ENCODE peak calls at places on chromosomes 12 and 14, in seven cellular contexts. One of them, this sample, is unnamed.

GRCh38 chr14:73753043-73753886 is 39.1 kb upstream of the PNMA1 start:
- DNase-seq in neural progenitor cell: no peak
- DNase-seq in hepatocyte: peak
- DNase-seq in PC-3: no peak
- DNase-seq in HCT116: no peak
- DNase-seq in MM.1S: no peak
- DNase-seq in SK-N-SH: peak
- DNase-seq in this sample: peak

GRCh38 chr14:72742682-72743195 is 151.2 kb downstream of the DPF3 start:
- DNase-seq in PC-3: no peak
- DNase-seq in hepatocyte: no peak
- DNase-seq in neural progenitor cell: no peak
- DNase-seq in MM.1S: no peak
- DNase-seq in HCT116: no peak
- DNase-seq in SK-N-SH: no peak
- DNase-seq in this sample: no peak

GRCh38 chr12:18718462-18718861 is 19.4 kb downstream of the PLCZ1 start:
- DNase-seq in PC-3: peak
- DNase-seq in HCT116: no peak
- DNase-seq in hepatocyte: no peak
- DNase-seq in MM.1S: no peak
- DNase-seq in neural progenitor cell: no peak
- DNase-seq in SK-N-SH: no peak
- DNase-seq in this sample: no peak

GRCh38 chr14:96037891-96038557 is 1.1 kb upstream of the C14orf132 start:
- DNase-seq in neural progenitor cell: no peak
- DNase-seq in SK-N-SH: peak
- DNase-seq in hepatocyte: no peak
- DNase-seq in MM.1S: no peak
- DNase-seq in PC-3: no peak
- DNase-seq in HCT116: peak
- DNase-seq in this sample: peak

GRCh38 chr12:114311966-114312365 is 94.0 kb downstream of the TBX5 start:
- DNase-seq in HCT116: no peak
- DNase-seq in PC-3: no peak
- DNase-seq in neural progenitor cell: no peak
- DNase-seq in MM.1S: no peak
- DNase-seq in SK-N-SH: no peak
- DNase-seq in hepatocyte: no peak
- DNase-seq in this sample: peak

GRCh38 chr12:128382946-128383739 is 116.2 kb downstream of the TMEM132C start:
- DNase-seq in hepatocyte: no peak
- DNase-seq in MM.1S: no peak
- DNase-seq in SK-N-SH: no peak
- DNase-seq in neural progenitor cell: peak
- DNase-seq in PC-3: no peak
- DNase-seq in HCT116: no peak
- DNase-seq in this sample: no peak

GRCh38 chr12:115260807-115261161 is 576.8 kb upstream of the TBX3 start:
- DNase-seq in HCT116: no peak
- DNase-seq in PC-3: no peak
- DNase-seq in SK-N-SH: no peak
- DNase-seq in hepatocyte: no peak
- DNase-seq in neural progenitor cell: no peak
- DNase-seq in MM.1S: no peak
- DNase-seq in this sample: peak

GRCh38 chr12:54624316-54625279 is 10.1 kb downstream of the LACRT start:
- DNase-seq in hepatocyte: no peak
- DNase-seq in neural progenitor cell: no peak
- DNase-seq in MM.1S: no peak
- DNase-seq in HCT116: no peak
- DNase-seq in PC-3: no peak
- DNase-seq in SK-N-SH: no peak
- DNase-seq in this sample: no peak

GRCh38 chr14:32201816-32202467 is at the start of gene RNU6-7:
- DNase-seq in SK-N-SH: peak
- DNase-seq in PC-3: no peak
- DNase-seq in hepatocyte: peak
- DNase-seq in MM.1S: no peak
- DNase-seq in neural progenitor cell: peak
- DNase-seq in HCT116: no peak
- DNase-seq in this sample: peak

GRCh38 chr14:21476526-21476924 is 234 bp downstream of the RAB2B start:
- DNase-seq in PC-3: peak
- DNase-seq in MM.1S: no peak
- DNase-seq in SK-N-SH: peak
- DNase-seq in HCT116: no peak
- DNase-seq in hepatocyte: peak
- DNase-seq in neural progenitor cell: peak
- DNase-seq in this sample: peak

GRCh38 chr14:99213603-99214002 is 58.4 kb downstream of the BCL11B start:
- DNase-seq in hepatocyte: no peak
- DNase-seq in MM.1S: no peak
- DNase-seq in PC-3: no peak
- DNase-seq in HCT116: no peak
- DNase-seq in SK-N-SH: no peak
- DNase-seq in neural progenitor cell: no peak
- DNase-seq in this sample: no peak

GRCh38 chr12:26128180-26128579 is 3.3 kb upstream of the BHLHE41 start:
- DNase-seq in HCT116: no peak
- DNase-seq in hepatocyte: no peak
- DNase-seq in PC-3: peak
- DNase-seq in SK-N-SH: no peak
- DNase-seq in neural progenitor cell: no peak
- DNase-seq in MM.1S: no peak
- DNase-seq in this sample: peak

GRCh38 chr12:14239935-14240872 is 125.3 kb upstream of the ATF7IP start:
- DNase-seq in PC-3: peak
- DNase-seq in neural progenitor cell: no peak
- DNase-seq in HCT116: no peak
- DNase-seq in MM.1S: peak
- DNase-seq in SK-N-SH: peak
- DNase-seq in hepatocyte: peak
- DNase-seq in this sample: no peak

GRCh38 chr14:88872976-88873375 is 48.5 kb downstream of the TTC8 start:
- DNase-seq in hepatocyte: no peak
- DNase-seq in HCT116: no peak
- DNase-seq in SK-N-SH: no peak
- DNase-seq in neural progenitor cell: no peak
- DNase-seq in MM.1S: no peak
- DNase-seq in PC-3: no peak
- DNase-seq in this sample: no peak

GRCh38 chr12:113347-113746 is 46.8 kb downstream of the IQSEC3 start:
- DNase-seq in hepatocyte: no peak
- DNase-seq in neural progenitor cell: no peak
- DNase-seq in PC-3: peak
- DNase-seq in SK-N-SH: no peak
- DNase-seq in MM.1S: no peak
- DNase-seq in HCT116: peak
- DNase-seq in this sample: no peak

GRCh38 chr12:115946867-115947695 is 330.4 kb downstream of the MED13L start:
- DNase-seq in HCT116: no peak
- DNase-seq in PC-3: peak
- DNase-seq in hepatocyte: no peak
- DNase-seq in neural progenitor cell: peak
- DNase-seq in MM.1S: no peak
- DNase-seq in SK-N-SH: peak
- DNase-seq in this sample: peak

GRCh38 chr12:132771126-132771838 is 9.7 kb upstream of the ANKLE2 start:
- DNase-seq in hepatocyte: no peak
- DNase-seq in HCT116: no peak
- DNase-seq in MM.1S: peak
- DNase-seq in SK-N-SH: no peak
- DNase-seq in PC-3: no peak
- DNase-seq in neural progenitor cell: no peak
- DNase-seq in this sample: peak

GRCh38 chr12:57846285-57846576 is 298 bp downstream of the CTDSP2 start:
- DNase-seq in neural progenitor cell: no peak
- DNase-seq in PC-3: no peak
- DNase-seq in hepatocyte: no peak
- DNase-seq in MM.1S: no peak
- DNase-seq in SK-N-SH: no peak
- DNase-seq in HCT116: no peak
- DNase-seq in this sample: no peak

GRCh38 chr12:57846577-57847319 is at the start of gene CTDSP2:
- DNase-seq in PC-3: peak
- DNase-seq in SK-N-SH: peak
- DNase-seq in hepatocyte: peak
- DNase-seq in MM.1S: peak
- DNase-seq in neural progenitor cell: peak
- DNase-seq in HCT116: peak
- DNase-seq in this sample: peak

GRCh38 chr12:57844725-57845477 is 1.6 kb downstream of the CTDSP2 start:
- DNase-seq in PC-3: peak
- DNase-seq in SK-N-SH: peak
- DNase-seq in hepatocyte: peak
- DNase-seq in neural progenitor cell: peak
- DNase-seq in MM.1S: peak
- DNase-seq in HCT116: peak
- DNase-seq in this sample: peak

GRCh38 chr12:57848208-57848607 is 1.7 kb upstream of the CTDSP2 start:
- DNase-seq in HCT116: no peak
- DNase-seq in MM.1S: no peak
- DNase-seq in PC-3: no peak
- DNase-seq in hepatocyte: no peak
- DNase-seq in SK-N-SH: no peak
- DNase-seq in neural progenitor cell: no peak
- DNase-seq in this sample: no peak

DNA sequence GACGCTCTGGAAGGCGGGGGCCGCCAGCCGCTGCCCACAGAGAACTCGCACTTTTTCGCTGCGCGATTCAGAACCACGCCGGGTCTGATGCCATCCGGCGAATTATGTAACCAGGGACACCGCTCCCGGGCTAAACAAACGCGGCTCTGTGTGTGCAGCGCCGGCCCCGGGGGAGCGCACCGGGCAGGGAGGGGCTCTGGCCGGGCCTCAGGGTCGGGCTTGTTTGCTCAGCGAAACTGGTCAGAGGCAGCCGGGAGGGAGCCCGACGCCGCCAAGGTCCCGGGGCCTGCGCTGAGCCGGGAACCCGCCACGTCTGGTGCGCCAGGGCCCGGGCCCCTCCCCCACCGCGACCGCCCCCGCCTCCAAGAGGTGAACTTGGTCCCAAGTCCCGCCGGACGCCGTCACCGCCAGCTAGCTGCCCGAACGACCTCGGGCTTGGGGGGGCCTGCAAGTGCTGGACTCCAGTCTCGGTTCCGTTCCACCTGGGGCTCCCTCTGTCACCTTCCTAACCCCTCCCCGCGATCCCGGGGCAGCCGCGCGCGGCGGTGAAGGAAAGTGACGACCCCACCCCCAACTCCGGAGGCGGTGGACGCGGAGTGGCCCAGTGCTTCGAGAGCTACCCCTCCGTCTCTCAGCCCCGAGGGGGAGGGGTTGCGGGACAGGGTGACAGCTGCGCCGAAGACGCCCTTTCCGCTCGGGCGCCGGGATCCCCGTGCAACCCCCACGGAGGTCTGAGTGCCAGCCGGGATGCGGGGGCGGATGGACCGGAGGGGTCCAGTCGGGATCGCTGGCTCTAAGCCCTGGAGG is 848 bp downstream of the CTDSP2 start:
- DNase-seq in PC-3: peak
- DNase-seq in MM.1S: peak
- DNase-seq in hepatocyte: peak
- DNase-seq in SK-N-SH: peak
- DNase-seq in HCT116: no peak
- DNase-seq in neural progenitor cell: peak
- DNase-seq in this sample: peak
- TF ChIP-seq EZH2phosphoT487 in PC-3: no peak
- TF ChIP-seq EZH2phosphoT487 in MM.1S: no peak
- TF ChIP-seq EZH2phosphoT487 in hepatocyte: no peak
- TF ChIP-seq EZH2phosphoT487 in SK-N-SH: no peak
- TF ChIP-seq EZH2phosphoT487 in HCT116: no peak
- TF ChIP-seq EZH2phosphoT487 in neural progenitor cell: no peak
- TF ChIP-seq EZH2phosphoT487 in this sample: no peak

DNA sequence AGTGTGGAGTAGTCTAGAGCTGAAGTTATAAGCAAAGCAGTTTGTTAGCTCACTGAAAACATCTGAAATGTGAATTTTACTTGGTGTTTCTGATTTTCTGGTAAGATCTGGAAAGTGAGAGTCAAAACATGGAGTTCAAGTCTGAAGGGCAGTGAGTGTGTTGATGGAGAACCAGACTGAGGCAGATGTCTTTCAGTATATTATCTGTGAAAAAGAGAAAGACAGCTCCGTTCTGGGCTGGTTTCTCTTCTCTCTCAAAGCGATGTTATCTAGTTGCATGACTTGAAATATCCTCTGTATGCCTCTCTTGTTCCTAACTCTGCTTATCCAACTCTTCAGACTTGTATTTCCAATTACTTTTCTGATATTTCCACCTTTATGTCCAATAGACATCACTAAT is 381.9 kb upstream of the RGS6 start:
- DNase-seq in hepatocyte: no peak
- DNase-seq in MM.1S: no peak
- DNase-seq in SK-N-SH: no peak
- DNase-seq in neural progenitor cell: no peak
- DNase-seq in PC-3: no peak
- DNase-seq in HCT116: no peak
- DNase-seq in this sample: no peak
- TF ChIP-seq EZH2phosphoT487 in hepatocyte: no peak
- TF ChIP-seq EZH2phosphoT487 in MM.1S: no peak
- TF ChIP-seq EZH2phosphoT487 in SK-N-SH: no peak
- TF ChIP-seq EZH2phosphoT487 in neural progenitor cell: no peak
- TF ChIP-seq EZH2phosphoT487 in PC-3: no peak
- TF ChIP-seq EZH2phosphoT487 in HCT116: no peak
- TF ChIP-seq EZH2phosphoT487 in this sample: no peak

DNA sequence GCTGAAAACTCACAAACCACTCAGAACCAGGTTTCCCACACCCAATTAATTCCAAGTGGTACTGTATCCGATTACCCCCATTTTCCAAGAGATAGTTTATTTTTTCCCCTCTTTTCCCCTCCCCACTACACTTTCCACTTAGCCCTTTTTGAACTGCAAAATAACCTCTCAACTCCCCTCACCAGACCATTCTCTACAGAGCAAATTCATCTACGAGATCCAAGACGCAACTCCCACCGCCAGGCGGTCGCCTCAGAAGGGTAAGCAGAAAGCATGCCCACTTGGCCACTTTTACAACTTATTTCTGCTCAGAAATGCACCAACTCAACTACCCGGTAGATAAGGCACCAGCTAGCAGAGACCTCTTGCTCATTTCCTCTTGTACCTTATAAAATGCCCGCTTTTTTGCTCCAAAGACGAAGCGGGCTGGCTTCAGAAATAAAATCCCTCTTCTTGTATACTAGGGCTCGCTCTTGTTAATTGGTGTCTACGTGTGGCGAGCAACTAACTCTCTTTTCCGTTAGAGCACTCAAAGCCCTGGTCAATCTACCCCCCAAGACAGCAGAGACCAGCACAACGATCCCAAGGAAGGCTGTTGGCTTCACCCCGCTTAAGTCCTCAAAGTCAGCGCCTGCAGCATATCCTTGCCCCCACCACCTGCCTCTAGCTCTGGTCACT is 910 bp upstream of the SRP54 start:
- DNase-seq in neural progenitor cell: peak
- DNase-seq in PC-3: peak
- DNase-seq in HCT116: peak
- DNase-seq in SK-N-SH: peak
- DNase-seq in MM.1S: peak
- DNase-seq in hepatocyte: peak
- DNase-seq in this sample: peak
- TF ChIP-seq EZH2phosphoT487 in neural progenitor cell: no peak
- TF ChIP-seq EZH2phosphoT487 in PC-3: no peak
- TF ChIP-seq EZH2phosphoT487 in HCT116: no peak
- TF ChIP-seq EZH2phosphoT487 in SK-N-SH: no peak
- TF ChIP-seq EZH2phosphoT487 in MM.1S: no peak
- TF ChIP-seq EZH2phosphoT487 in hepatocyte: no peak
- TF ChIP-seq EZH2phosphoT487 in this sample: no peak

GRCh38 chr12:80598004-80598606 is 109.3 kb upstream of the MYF6 start:
- DNase-seq in neural progenitor cell: peak
- DNase-seq in PC-3: peak
- DNase-seq in SK-N-SH: no peak
- DNase-seq in MM.1S: peak
- DNase-seq in HCT116: peak
- DNase-seq in hepatocyte: peak
- DNase-seq in this sample: peak
- TF ChIP-seq EZH2phosphoT487 in neural progenitor cell: no peak
- TF ChIP-seq EZH2phosphoT487 in PC-3: no peak
- TF ChIP-seq EZH2phosphoT487 in SK-N-SH: no peak
- TF ChIP-seq EZH2phosphoT487 in MM.1S: no peak
- TF ChIP-seq EZH2phosphoT487 in HCT116: no peak
- TF ChIP-seq EZH2phosphoT487 in hepatocyte: no peak
- TF ChIP-seq EZH2phosphoT487 in this sample: no peak

This sample was measured in GM23248.